ENCODE peak calls at places on chromosomes 4 and X, in seven cellular contexts. V, S, C, E, T, M and J are unnamed samples.

GRCh38 chr4:16677545-16677944 is 220.9 kb downstream of the LDB2 start:
- DNase-seq in V (no peak), S (no peak), C (peak; percentile 46), E (no peak), T (no peak), M (no peak), J (no peak)

GRCh38 chr4:125789018-125789417 is 474.3 kb downstream of the FAT4 start:
- DNase-seq in V (no peak), S (no peak), C (peak; percentile 7), E (no peak), T (no peak), M (no peak), J (no peak)

GRCh38 chrX:56385336-56385735 is 153.2 kb downstream of the KLF8 start:
- DNase-seq in V (no peak), S (no peak), C (no peak), E (no peak), T (no peak), M (no peak), J (no peak)

GRCh38 chr4:76680934-76681333 is 217.0 kb downstream of the SOWAHB start:
- DNase-seq in V (no peak), S (no peak), C (no peak), E (no peak), T (no peak), M (no peak), J (no peak)

GRCh38 chr4:87049508-87049907 is 114.7 kb downstream of the AFF1 start:
- DNase-seq in V (no peak), S (no peak), C (no peak), E (peak; percentile 57), T (no peak), M (no peak), J (no peak)

GRCh38 chrX:100609591-100609990 is 24.9 kb downstream of the TNMD start:
- DNase-seq in V (no peak), S (no peak), C (no peak), E (no peak), T (no peak), M (no peak), J (no peak)

GRCh38 chrX:132887569-132887968 is 70.9 kb downstream of the HS6ST2 start:
- DNase-seq in V (no peak), S (no peak), C (no peak), E (no peak), T (no peak), M (no peak), J (no peak)

GRCh38 chr4:185351691-185352090 is 44.0 kb downstream of the LRP2BP start:
- DNase-seq in V (no peak), S (no peak), C (no peak), E (no peak), T (no peak), M (no peak), J (no peak)

GRCh38 chr4:102959503-102959902 is 60.0 kb downstream of the SLC9B1 start:
- DNase-seq in V (no peak), S (no peak), C (no peak), E (no peak), T (peak; percentile 32), M (no peak), J (no peak)

GRCh38 chr4:38037627-38038026 is 77.4 kb downstream of the PTTG2 start:
- DNase-seq in V (no peak), S (no peak), C (no peak), E (no peak), T (no peak), M (no peak), J (no peak)

GRCh38 chr4:2142630-2143427 is 83.7 kb downstream of the NAT8L start:
- DNase-seq in V (no peak), S (no peak), C (peak; percentile 74), E (no peak), T (no peak), M (no peak), J (no peak)

GRCh38 chr4:79498282-79498681 is 90.3 kb upstream of the GK2 start:
- DNase-seq in V (no peak), S (no peak), C (no peak), E (no peak), T (no peak), M (no peak), J (no peak)

GRCh38 chrX:45758738-45759397 is 558.2 kb upstream of the DIPK2B start:
- DNase-seq in V (no peak), S (no peak), C (no peak), E (no peak), T (no peak), M (no peak), J (no peak)

GRCh38 chr4:25937801-25938200 is 23.8 kb downstream of the SMIM20 start:
- DNase-seq in V (no peak), S (no peak), C (peak; percentile 82), E (no peak), T (no peak), M (no peak), J (no peak)

GRCh38 chr4:39484582-39485272 is 25.9 kb downstream of the LIAS start:
- DNase-seq in V (no peak), S (no peak), C (no peak), E (no peak), T (no peak), M (no peak), J (no peak)

GRCh38 chr4:54090804-54091623 is 8.9 kb upstream of the GSX2 start:
- DNase-seq in V (no peak), S (peak; percentile 30), C (peak; percentile 37), E (no peak), T (peak; percentile 45), M (no peak), J (peak; percentile 60)

GRCh38 chr4:3073158-3074077 is 920 bp downstream of the HTT-AS start:
- DNase-seq in V (peak; percentile 27), S (peak; percentile 45), C (no peak), E (no peak), T (peak; percentile 23), M (no peak), J (no peak)

GRCh38 chr4:163467371-163467770 is 6.2 kb downstream of the TKTL2 start:
- DNase-seq in V (no peak), S (no peak), C (no peak), E (no peak), T (no peak), M (no peak), J (no peak)

GRCh38 chr4:140363558-140363957 is 9.9 kb upstream of the SCOC start:
- DNase-seq in V (no peak), S (no peak), C (no peak), E (no peak), T (no peak), M (no peak), J (no peak)

GRCh38 chrX:13752646-13753045 is 18.1 kb downstream of the OFD1 start:
- DNase-seq in V (no peak), S (no peak), C (no peak), E (no peak), T (no peak), M (no peak), J (no peak)

GRCh38 chr4:108425988-108426387 is 194.4 kb upstream of the RPL34 start:
- DNase-seq in V (no peak), S (no peak), C (peak; percentile 20), E (no peak), T (no peak), M (no peak), J (no peak)

GRCh38 chr4:125572601-125573000 is 257.8 kb downstream of the FAT4 start:
- DNase-seq in V (no peak), S (no peak), C (no peak), E (no peak), T (no peak), M (no peak), J (no peak)

GRCh38 chr4:8594097-8595038 is 1.8 kb downstream of the CPZ start:
- DNase-seq in V (peak; percentile 70), S (peak; percentile 74), C (peak; percentile 80), E (no peak), T (no peak), M (peak; percentile 87), J (peak; percentile 70)

GRCh38 chr4:15766821-15767220 is 11.3 kb upstream of the CD38 start:
- DNase-seq in V (no peak), S (no peak), C (no peak), E (no peak), T (no peak), M (no peak), J (no peak)

GRCh38 chr4:181030961-181031360 is 1212.2 kb upstream of the TENM3 start:
- DNase-seq in V (no peak), S (no peak), C (no peak), E (no peak), T (no peak), M (no peak), J (no peak)

GRCh38 chr4:166277851-166278250 is 404.8 kb downstream of the TLL1 start:
- DNase-seq in V (no peak), S (no peak), C (no peak), E (no peak), T (no peak), M (no peak), J (no peak)
- TF ChIP-seq CTCF in V (no peak), S (no peak), C (no peak), E (no peak), T (no peak), M (no peak), J (no peak)

DNA sequence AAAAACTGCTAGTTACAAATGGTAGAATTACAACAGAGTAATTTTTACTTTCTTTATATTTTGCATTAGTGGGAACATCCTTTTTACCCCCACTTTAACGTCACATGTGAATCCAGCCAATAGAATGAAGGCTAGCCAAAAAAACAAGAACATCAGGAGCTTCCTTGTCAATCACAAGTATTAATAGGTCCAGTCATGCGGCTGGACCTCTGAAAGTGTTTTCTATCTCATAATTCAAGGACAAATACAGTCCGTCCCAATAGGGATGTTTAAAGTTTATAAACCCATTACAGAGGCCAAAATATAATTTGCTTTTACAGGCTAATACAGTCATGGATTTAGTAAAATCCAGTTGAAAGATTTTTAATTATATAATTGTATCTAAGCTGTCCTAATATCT is 110.7 kb downstream of the APBB2 start:
- DNase-seq in V (no peak), S (no peak), C (no peak), E (no peak), T (no peak), M (no peak), J (no peak)
- TF ChIP-seq CTCF in V (no peak), S (no peak), C (no peak), E (no peak), T (no peak), M (no peak), J (no peak)

GRCh38 chrX:48474127-48474526 is 1.9 kb upstream of the FTSJ1 start:
- DNase-seq in V (peak; percentile 16), S (no peak), C (no peak), E (no peak), T (no peak), M (no peak), J (no peak)
- TF ChIP-seq CTCF in V (no peak), S (peak; percentile 39), C (peak; percentile 28), E (no peak), T (no peak), M (no peak), J (no peak)

DNA sequence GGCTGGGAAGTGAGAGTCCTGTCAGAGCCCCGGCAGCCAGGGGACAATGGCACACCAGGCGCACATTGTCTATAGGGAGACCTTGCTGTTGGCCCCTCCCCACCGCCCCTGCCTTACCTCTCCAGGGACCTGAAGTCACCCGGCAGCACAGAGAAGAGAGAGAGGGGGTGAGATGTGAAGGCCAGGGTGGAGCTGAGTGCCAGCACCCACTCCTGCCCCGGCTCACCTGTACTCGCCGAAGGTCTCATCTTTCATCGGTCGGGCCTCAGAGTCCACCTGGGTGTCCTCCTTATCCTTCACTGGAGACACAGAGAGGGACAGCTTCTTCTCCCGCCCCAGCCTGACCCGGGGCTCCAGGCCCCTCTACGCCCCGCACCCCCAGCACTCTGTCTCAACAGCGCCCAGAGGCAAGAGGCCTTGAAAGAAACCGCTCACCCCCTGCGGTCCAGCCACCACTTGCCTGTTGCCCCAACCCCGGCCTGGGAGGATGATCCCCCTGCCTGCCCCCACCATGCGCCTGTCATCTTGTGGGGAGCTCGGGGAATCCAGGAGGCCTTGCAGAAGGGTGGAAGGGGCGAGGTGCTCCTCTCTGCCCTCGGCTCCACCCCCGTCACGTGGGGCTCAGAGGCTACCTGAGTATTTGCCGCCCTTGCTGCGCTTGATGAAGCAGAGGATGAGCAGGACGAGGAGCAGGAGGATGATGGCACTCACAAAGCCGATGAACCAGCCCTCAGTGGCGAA is 22.6 kb downstream of the L1CAM start:
- DNase-seq in V (no peak), S (peak; percentile 26), C (no peak), E (no peak), T (no peak), M (no peak), J (no peak)
- TF ChIP-seq CTCF in V (no peak), S (no peak), C (no peak), E (no peak), T (no peak), M (no peak), J (no peak)